ENCODE peak calls at places on chromosomes 13 and 19, in eight cellular contexts. N is lung, S is adipocyte, I is GM12878, T is upper lobe of right lung, L is testis, F is breast epithelium, K is esophagus squamous epithelium. B is an unnamed sample.
A peak's percentile ranks its signal among the peaks of the same experiment; 100 is the strongest.

GRCh38 chr19:35582760-35583159 is 3.2 kb upstream of the PMIS2 start:
- DNase-seq in N (no peak), S (no peak), I (no peak), T (no peak), L (no peak), F (no peak), K (no peak), B (no peak)

GRCh38 chr19:33503791-33504444 is 17.7 kb downstream of the PEPD start:
- DNase-seq in N (no peak), S (no peak), I (no peak), T (no peak), L (no peak), F (no peak), K (no peak), B (no peak)

GRCh38 chr13:58025821-58026220 is 394.3 kb downstream of the PCDH17 start:
- DNase-seq in N (no peak), S (no peak), I (no peak), T (no peak), L (no peak), F (no peak), K (no peak), B (no peak)

GRCh38 chr13:43529796-43530195 is 257.0 kb downstream of the ENOX1 start:
- DNase-seq in N (no peak), S (no peak), I (no peak), T (no peak), L (no peak), F (no peak), K (no peak), B (no peak)

GRCh38 chr13:34507630-34508029 is 434.4 kb upstream of the NBEA start:
- DNase-seq in N (no peak), S (peak; percentile 40), I (no peak), T (no peak), L (no peak), F (no peak), K (no peak), B (no peak)

GRCh38 chr13:79128158-79128557 is 277.9 kb downstream of the RBM26 start:
- DNase-seq in N (no peak), S (peak; percentile 3), I (peak; percentile 13), T (no peak), L (no peak), F (no peak), K (no peak), B (no peak)

GRCh38 chr13:98556968-98557591 is 19.8 kb downstream of the STK24 start:
- DNase-seq in N (no peak), S (no peak), I (no peak), T (no peak), L (peak; percentile 42), F (no peak), K (no peak), B (no peak)

GRCh38 chr19:37997911-37998344 is 90.9 kb downstream of the SIPA1L3 start:
- DNase-seq in N (no peak), S (peak; percentile 82), I (no peak), T (no peak), L (no peak), F (no peak), K (no peak), B (no peak)

GRCh38 chr19:46211201-46211881 is 18.2 kb upstream of the IGFL1 start:
- DNase-seq in N (peak; percentile 53), S (no peak), I (no peak), T (no peak), L (peak; percentile 17), F (peak; percentile 72), K (no peak), B (peak; percentile 49)

GRCh38 chr13:75760182-75760981 is 124.3 kb downstream of the LMO7 start:
- DNase-seq in N (peak; percentile 77), S (no peak), I (no peak), T (no peak), L (peak; percentile 27), F (no peak), K (no peak), B (no peak)

GRCh38 chr13:63463782-63464610 is 2048.3 kb upstream of the PCDH20 start:
- DNase-seq in N (no peak), S (no peak), I (peak; percentile 21), T (no peak), L (no peak), F (no peak), K (no peak), B (no peak)

GRCh38 chr13:79901336-79901735 is 420.4 kb downstream of the NDFIP2 start:
- DNase-seq in N (no peak), S (peak; percentile 15), I (no peak), T (no peak), L (no peak), F (no peak), K (no peak), B (no peak)

GRCh38 chr13:95652244-95652764 is 7.8 kb upstream of the DZIP1 start:
- DNase-seq in N (no peak), S (no peak), I (no peak), T (no peak), L (no peak), F (no peak), K (no peak), B (no peak)

GRCh38 chr19:42468273-42468796 is 25.6 kb upstream of the CXCL17 start:
- DNase-seq in N (no peak), S (peak; percentile 82), I (no peak), T (no peak), L (no peak), F (no peak), K (no peak), B (no peak)

GRCh38 chr19:870314-870713 is 10.8 kb downstream of the CFD start:
- DNase-seq in N (no peak), S (no peak), I (no peak), T (no peak), L (no peak), F (no peak), K (no peak), B (no peak)

GRCh38 chr13:43573787-43574562 is 212.8 kb downstream of the ENOX1 start:
- DNase-seq in N (no peak), S (peak; percentile 32), I (no peak), T (no peak), L (no peak), F (no peak), K (no peak), B (no peak)

GRCh38 chr19:27745978-27746542 is 1466.9 kb downstream of the UQCRFS1 start:
- DNase-seq in N (peak; percentile 9), S (no peak), I (no peak), T (peak; percentile 12), L (no peak), F (no peak), K (no peak), B (no peak)

GRCh38 chr19:35696835-35697234 is 7.5 kb upstream of the ZBTB32 start:
- DNase-seq in N (no peak), S (no peak), I (peak; percentile 70), T (no peak), L (no peak), F (no peak), K (no peak), B (no peak)

GRCh38 chr19:6947745-6948144 is 60.4 kb downstream of the ADGRE1 start:
- DNase-seq in N (no peak), S (peak; percentile 3), I (peak; percentile 79), T (no peak), L (no peak), F (no peak), K (no peak), B (no peak)

GRCh38 chr19:41876847-41877489 is at the start of gene CD79A:
- DNase-seq in N (no peak), S (no peak), I (peak; percentile 92), T (no peak), L (no peak), F (no peak), K (no peak), B (no peak)

GRCh38 chr13:25733061-25733491 is 318.7 kb downstream of the SHISA2 start:
- DNase-seq in N (no peak), S (no peak), I (no peak), T (no peak), L (no peak), F (no peak), K (no peak), B (no peak)

GRCh38 chr19:54882758-54883157 is 8.7 kb downstream of the FCAR start:
- DNase-seq in N (no peak), S (no peak), I (peak; percentile 35), T (no peak), L (no peak), F (no peak), K (no peak), B (no peak)

GRCh38 chr19:54883228-54883627 is 9.2 kb downstream of the FCAR start:
- DNase-seq in N (no peak), S (no peak), I (no peak), T (no peak), L (no peak), F (no peak), K (no peak), B (no peak)

GRCh38 chr19:54881884-54882283 is 7.8 kb downstream of the FCAR start:
- DNase-seq in N (no peak), S (no peak), I (no peak), T (no peak), L (no peak), F (no peak), K (no peak), B (no peak)
- H3K27me3 ChIP-seq in N (no peaks in the 10 kb centered on the region), S (no peaks in the 10 kb centered on the region), I (no peaks in the 10 kb centered on the region), T (peaks cover 14% of the 10 kb centered on the region), L (no peaks in the 10 kb centered on the region), F (no peaks in the 10 kb centered on the region), K (no peaks in the 10 kb centered on the region), B (no peaks in the 10 kb centered on the region)

GRCh38 chr13:76887070-76887563 is 912 bp upstream of the KCTD12 start:
- DNase-seq in N (no peak), S (no peak), I (no peak), T (no peak), L (peak; percentile 50), F (no peak), K (no peak), B (peak; percentile 39)
- H3K4me3 ChIP-seq in N (no peak overlapping the region), S (peak overlapping the region; percentile 82), I (peak overlapping the region; percentile 72), T (peak overlapping the region; percentile 86), L (peak overlapping the region; percentile 84), F (peak overlapping the region; percentile 87), K (peak overlapping the region; percentile 79), B (peak overlapping the region; percentile 59)

GRCh38 chr19:3014135-3014534 is 14.9 kb downstream of the TLE2 start:
- DNase-seq in N (no peak), S (no peak), I (no peak), T (no peak), L (no peak), F (no peak), K (no peak), B (no peak)
- H3K27me3 ChIP-seq in N (no peaks in the 10 kb centered on the region), S (peaks cover 8% of the 10 kb centered on the region), I (no peaks in the 10 kb centered on the region), T (no peaks in the 10 kb centered on the region), L (no peaks in the 10 kb centered on the region), F (no peaks in the 10 kb centered on the region), K (no peaks in the 10 kb centered on the region), B (no peaks in the 10 kb centered on the region)

DNA sequence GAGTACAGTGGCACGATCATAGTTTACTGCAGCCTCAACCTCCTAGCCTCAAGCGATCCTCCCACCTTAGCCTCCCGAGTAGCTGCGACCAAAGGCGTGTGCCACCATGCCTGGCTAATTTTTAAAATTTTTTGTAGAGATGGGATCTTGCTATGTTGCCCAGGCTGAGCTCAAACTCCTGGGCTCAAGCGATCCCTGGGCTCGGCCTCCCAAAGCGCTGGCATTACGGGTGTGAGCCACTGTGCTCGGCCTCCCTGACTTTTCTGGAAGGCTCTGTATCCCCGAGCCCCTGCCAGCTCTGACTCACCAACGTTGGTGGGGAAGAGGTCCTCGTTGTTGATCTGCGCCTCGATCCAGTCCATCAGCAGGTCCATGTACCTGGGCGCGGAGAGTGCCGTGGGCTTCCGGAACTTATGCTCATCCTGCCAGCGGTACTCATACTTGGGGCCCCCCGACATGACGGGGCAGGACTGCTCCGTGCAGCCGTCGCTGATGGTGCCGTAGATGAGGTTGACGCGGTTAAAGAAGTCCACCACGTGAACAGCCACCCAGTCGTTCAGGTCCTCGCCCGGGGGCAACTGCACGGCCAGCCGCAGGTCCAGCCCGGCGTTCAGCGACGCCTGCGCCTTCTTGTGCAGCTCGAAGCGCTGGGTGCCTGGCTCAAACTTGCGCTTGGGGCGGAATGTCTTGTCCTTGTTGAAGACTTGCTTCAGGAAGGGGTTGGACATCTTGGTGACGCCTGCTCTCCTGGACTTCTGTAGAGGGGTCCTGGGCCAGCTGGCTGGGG is 18.1 kb downstream of the MOB3A start:
- DNase-seq in N (no peak), S (no peak), I (no peak), T (no peak), L (no peak), F (no peak), K (no peak), B (no peak)
- H3K4me3 ChIP-seq in N (no peak overlapping the region), S (no peak overlapping the region), I (peak overlapping the region; percentile 39), T (no peak overlapping the region), L (no peak overlapping the region), F (no peak overlapping the region), K (no peak overlapping the region), B (no peak overlapping the region)

B was measured in H7.